ENCODE peak calls at places on chromosomes 5 and 9, in ten cellular contexts. One of them, this sample, is unnamed.

GRCh38 chr9:31259824-31260223 is 1124.6 kb upstream of the ACO1 start:
- DNase-seq in A549: no peak
- DNase-seq in stimulated activated CD4-positive, alpha-beta T cell treated with anti-CD3 and anti-CD28 coated beads, TNF-alpha, amount 100 ng/mL, for 24 hours: no peak
- DNase-seq in activated T-helper 1 cell treated with Interleukin-2 at 50 U/mL for 16 hours: no peak
- DNase-seq in coronary artery: no peak
- DNase-seq in stromal cell of bone marrow: no peak
- DNase-seq in NCI-H1417: peak
- DNase-seq in GM12865: peak
- DNase-seq in kidney epithelial cell: no peak
- DNase-seq in tibial nerve: no peak
- DNase-seq in this sample: peak

GRCh38 chr9:133389562-133389961 is 13.4 kb downstream of the STKLD1 start:
- DNase-seq in A549: no peak
- DNase-seq in stimulated activated CD4-positive, alpha-beta T cell treated with anti-CD3 and anti-CD28 coated beads, TNF-alpha, amount 100 ng/mL, for 24 hours: no peak
- DNase-seq in activated T-helper 1 cell treated with Interleukin-2 at 50 U/mL for 16 hours: no peak
- DNase-seq in coronary artery: no peak
- DNase-seq in stromal cell of bone marrow: no peak
- DNase-seq in NCI-H1417: no peak
- DNase-seq in GM12865: no peak
- DNase-seq in kidney epithelial cell: no peak
- DNase-seq in tibial nerve: no peak
- DNase-seq in this sample: no peak

GRCh38 chr9:108854641-108855528 is 901 bp downstream of the ACTL7B start:
- DNase-seq in A549: no peak
- DNase-seq in stimulated activated CD4-positive, alpha-beta T cell treated with anti-CD3 and anti-CD28 coated beads, TNF-alpha, amount 100 ng/mL, for 24 hours: no peak
- DNase-seq in activated T-helper 1 cell treated with Interleukin-2 at 50 U/mL for 16 hours: no peak
- DNase-seq in coronary artery: no peak
- DNase-seq in stromal cell of bone marrow: no peak
- DNase-seq in NCI-H1417: no peak
- DNase-seq in GM12865: no peak
- DNase-seq in kidney epithelial cell: no peak
- DNase-seq in tibial nerve: no peak
- DNase-seq in this sample: peak

GRCh38 chr9:131720330-131720729 is 19.5 kb downstream of the RAPGEF1 start:
- DNase-seq in A549: no peak
- DNase-seq in stimulated activated CD4-positive, alpha-beta T cell treated with anti-CD3 and anti-CD28 coated beads, TNF-alpha, amount 100 ng/mL, for 24 hours: no peak
- DNase-seq in activated T-helper 1 cell treated with Interleukin-2 at 50 U/mL for 16 hours: no peak
- DNase-seq in coronary artery: no peak
- DNase-seq in stromal cell of bone marrow: no peak
- DNase-seq in NCI-H1417: no peak
- DNase-seq in GM12865: peak
- DNase-seq in kidney epithelial cell: no peak
- DNase-seq in tibial nerve: no peak
- DNase-seq in this sample: no peak

GRCh38 chr9:2337131-2337530 is 284.5 kb upstream of the VLDLR start:
- DNase-seq in A549: no peak
- DNase-seq in stimulated activated CD4-positive, alpha-beta T cell treated with anti-CD3 and anti-CD28 coated beads, TNF-alpha, amount 100 ng/mL, for 24 hours: no peak
- DNase-seq in activated T-helper 1 cell treated with Interleukin-2 at 50 U/mL for 16 hours: no peak
- DNase-seq in coronary artery: no peak
- DNase-seq in stromal cell of bone marrow: no peak
- DNase-seq in NCI-H1417: peak
- DNase-seq in GM12865: no peak
- DNase-seq in kidney epithelial cell: no peak
- DNase-seq in tibial nerve: no peak
- DNase-seq in this sample: peak

GRCh38 chr5:997711-998110 is 10.9 kb upstream of the NKD2 start:
- DNase-seq in A549: no peak
- DNase-seq in stimulated activated CD4-positive, alpha-beta T cell treated with anti-CD3 and anti-CD28 coated beads, TNF-alpha, amount 100 ng/mL, for 24 hours: no peak
- DNase-seq in activated T-helper 1 cell treated with Interleukin-2 at 50 U/mL for 16 hours: no peak
- DNase-seq in coronary artery: no peak
- DNase-seq in stromal cell of bone marrow: no peak
- DNase-seq in NCI-H1417: no peak
- DNase-seq in GM12865: no peak
- DNase-seq in kidney epithelial cell: no peak
- DNase-seq in tibial nerve: peak
- DNase-seq in this sample: no peak

GRCh38 chr5:33367396-33367795 is 73.4 kb upstream of the TARS1 start:
- DNase-seq in A549: no peak
- DNase-seq in stimulated activated CD4-positive, alpha-beta T cell treated with anti-CD3 and anti-CD28 coated beads, TNF-alpha, amount 100 ng/mL, for 24 hours: no peak
- DNase-seq in activated T-helper 1 cell treated with Interleukin-2 at 50 U/mL for 16 hours: no peak
- DNase-seq in coronary artery: no peak
- DNase-seq in stromal cell of bone marrow: no peak
- DNase-seq in NCI-H1417: no peak
- DNase-seq in GM12865: no peak
- DNase-seq in kidney epithelial cell: no peak
- DNase-seq in tibial nerve: no peak
- DNase-seq in this sample: no peak

GRCh38 chr5:58040044-58040443 is 419.8 kb downstream of the PLK2 start:
- DNase-seq in A549: no peak
- DNase-seq in stimulated activated CD4-positive, alpha-beta T cell treated with anti-CD3 and anti-CD28 coated beads, TNF-alpha, amount 100 ng/mL, for 24 hours: no peak
- DNase-seq in activated T-helper 1 cell treated with Interleukin-2 at 50 U/mL for 16 hours: no peak
- DNase-seq in coronary artery: no peak
- DNase-seq in stromal cell of bone marrow: no peak
- DNase-seq in NCI-H1417: no peak
- DNase-seq in GM12865: no peak
- DNase-seq in kidney epithelial cell: no peak
- DNase-seq in tibial nerve: no peak
- DNase-seq in this sample: no peak

GRCh38 chr9:115146581-115147021 is 28.6 kb upstream of the TNC start:
- DNase-seq in A549: no peak
- DNase-seq in stimulated activated CD4-positive, alpha-beta T cell treated with anti-CD3 and anti-CD28 coated beads, TNF-alpha, amount 100 ng/mL, for 24 hours: no peak
- DNase-seq in activated T-helper 1 cell treated with Interleukin-2 at 50 U/mL for 16 hours: no peak
- DNase-seq in coronary artery: no peak
- DNase-seq in stromal cell of bone marrow: peak
- DNase-seq in NCI-H1417: no peak
- DNase-seq in GM12865: no peak
- DNase-seq in kidney epithelial cell: peak
- DNase-seq in tibial nerve: no peak
- DNase-seq in this sample: no peak

GRCh38 chr5:116709082-116709481 is 134.5 kb upstream of the SEMA6A start:
- DNase-seq in A549: no peak
- DNase-seq in stimulated activated CD4-positive, alpha-beta T cell treated with anti-CD3 and anti-CD28 coated beads, TNF-alpha, amount 100 ng/mL, for 24 hours: no peak
- DNase-seq in activated T-helper 1 cell treated with Interleukin-2 at 50 U/mL for 16 hours: no peak
- DNase-seq in coronary artery: no peak
- DNase-seq in stromal cell of bone marrow: no peak
- DNase-seq in NCI-H1417: no peak
- DNase-seq in GM12865: peak
- DNase-seq in kidney epithelial cell: no peak
- DNase-seq in tibial nerve: no peak
- DNase-seq in this sample: no peak

GRCh38 chr9:115117999-115118470 is at the start of gene TNC:
- DNase-seq in A549: peak
- DNase-seq in stimulated activated CD4-positive, alpha-beta T cell treated with anti-CD3 and anti-CD28 coated beads, TNF-alpha, amount 100 ng/mL, for 24 hours: no peak
- DNase-seq in activated T-helper 1 cell treated with Interleukin-2 at 50 U/mL for 16 hours: no peak
- DNase-seq in coronary artery: no peak
- DNase-seq in stromal cell of bone marrow: peak
- DNase-seq in NCI-H1417: peak
- DNase-seq in GM12865: no peak
- DNase-seq in kidney epithelial cell: no peak
- DNase-seq in tibial nerve: peak
- DNase-seq in this sample: peak

GRCh38 chr9:76150016-76150415 is 244.2 kb downstream of the RFK start:
- DNase-seq in A549: no peak
- DNase-seq in stimulated activated CD4-positive, alpha-beta T cell treated with anti-CD3 and anti-CD28 coated beads, TNF-alpha, amount 100 ng/mL, for 24 hours: no peak
- DNase-seq in activated T-helper 1 cell treated with Interleukin-2 at 50 U/mL for 16 hours: no peak
- DNase-seq in coronary artery: no peak
- DNase-seq in stromal cell of bone marrow: no peak
- DNase-seq in NCI-H1417: no peak
- DNase-seq in GM12865: no peak
- DNase-seq in kidney epithelial cell: no peak
- DNase-seq in tibial nerve: no peak
- DNase-seq in this sample: no peak

GRCh38 chr5:350355-350754 is 28.8 kb downstream of the AHRR start:
- DNase-seq in A549: no peak
- DNase-seq in stimulated activated CD4-positive, alpha-beta T cell treated with anti-CD3 and anti-CD28 coated beads, TNF-alpha, amount 100 ng/mL, for 24 hours: no peak
- DNase-seq in activated T-helper 1 cell treated with Interleukin-2 at 50 U/mL for 16 hours: no peak
- DNase-seq in coronary artery: no peak
- DNase-seq in stromal cell of bone marrow: no peak
- DNase-seq in NCI-H1417: no peak
- DNase-seq in GM12865: no peak
- DNase-seq in kidney epithelial cell: no peak
- DNase-seq in tibial nerve: no peak
- DNase-seq in this sample: no peak

GRCh38 chr5:168788107-168788506 is 208.9 kb upstream of the PANK3 start:
- DNase-seq in A549: no peak
- DNase-seq in stimulated activated CD4-positive, alpha-beta T cell treated with anti-CD3 and anti-CD28 coated beads, TNF-alpha, amount 100 ng/mL, for 24 hours: no peak
- DNase-seq in activated T-helper 1 cell treated with Interleukin-2 at 50 U/mL for 16 hours: no peak
- DNase-seq in coronary artery: no peak
- DNase-seq in stromal cell of bone marrow: no peak
- DNase-seq in NCI-H1417: no peak
- DNase-seq in GM12865: no peak
- DNase-seq in kidney epithelial cell: no peak
- DNase-seq in tibial nerve: no peak
- DNase-seq in this sample: no peak

GRCh38 chr5:15183520-15183919 is 311.9 kb upstream of the ANKH start:
- DNase-seq in A549: no peak
- DNase-seq in stimulated activated CD4-positive, alpha-beta T cell treated with anti-CD3 and anti-CD28 coated beads, TNF-alpha, amount 100 ng/mL, for 24 hours: no peak
- DNase-seq in activated T-helper 1 cell treated with Interleukin-2 at 50 U/mL for 16 hours: no peak
- DNase-seq in coronary artery: no peak
- DNase-seq in stromal cell of bone marrow: no peak
- DNase-seq in NCI-H1417: no peak
- DNase-seq in GM12865: no peak
- DNase-seq in kidney epithelial cell: no peak
- DNase-seq in tibial nerve: no peak
- DNase-seq in this sample: no peak

GRCh38 chr9:35733109-35733541 is 659 bp downstream of the CREB3 start:
- DNase-seq in A549: peak
- DNase-seq in stimulated activated CD4-positive, alpha-beta T cell treated with anti-CD3 and anti-CD28 coated beads, TNF-alpha, amount 100 ng/mL, for 24 hours: no peak
- DNase-seq in activated T-helper 1 cell treated with Interleukin-2 at 50 U/mL for 16 hours: no peak
- DNase-seq in coronary artery: no peak
- DNase-seq in stromal cell of bone marrow: no peak
- DNase-seq in NCI-H1417: peak
- DNase-seq in GM12865: peak
- DNase-seq in kidney epithelial cell: no peak
- DNase-seq in tibial nerve: no peak
- DNase-seq in this sample: peak

GRCh38 chr5:82815871-82816270 is 261.3 kb downstream of the TMEM167A start:
- DNase-seq in A549: no peak
- DNase-seq in stimulated activated CD4-positive, alpha-beta T cell treated with anti-CD3 and anti-CD28 coated beads, TNF-alpha, amount 100 ng/mL, for 24 hours: no peak
- DNase-seq in activated T-helper 1 cell treated with Interleukin-2 at 50 U/mL for 16 hours: no peak
- DNase-seq in coronary artery: no peak
- DNase-seq in stromal cell of bone marrow: no peak
- DNase-seq in NCI-H1417: no peak
- DNase-seq in GM12865: no peak
- DNase-seq in kidney epithelial cell: no peak
- DNase-seq in tibial nerve: no peak
- DNase-seq in this sample: no peak

GRCh38 chr5:155822177-155822576 is 504.8 kb upstream of the SGCD start:
- DNase-seq in A549: no peak
- DNase-seq in stimulated activated CD4-positive, alpha-beta T cell treated with anti-CD3 and anti-CD28 coated beads, TNF-alpha, amount 100 ng/mL, for 24 hours: no peak
- DNase-seq in activated T-helper 1 cell treated with Interleukin-2 at 50 U/mL for 16 hours: no peak
- DNase-seq in coronary artery: no peak
- DNase-seq in stromal cell of bone marrow: no peak
- DNase-seq in NCI-H1417: peak
- DNase-seq in GM12865: no peak
- DNase-seq in kidney epithelial cell: no peak
- DNase-seq in tibial nerve: no peak
- DNase-seq in this sample: no peak